ENCODE peak calls at places on chromosomes 3 and 15, in five cellular contexts. L, D, S, U and W are unnamed samples.

GRCh38 chr15:99732268-99732641 is 982 bp downstream of the LYSMD4 start:
- DNase-seq in L (no peak), D (no peak), S (no peak), U (peak), W (no peak)

GRCh38 chr3:56747150-56747549 is 54.6 kb downstream of the ARHGEF3 start:
- DNase-seq in L (no peak), D (no peak), S (no peak), U (no peak), W (no peak)

GRCh38 chr3:127172211-127172610 is 20.7 kb upstream of the PRR23E start:
- DNase-seq in L (no peak), D (no peak), S (no peak), U (no peak), W (peak)

GRCh38 chr15:70127288-70127746 is 29.6 kb upstream of the TLE3 start:
- DNase-seq in L (no peak), D (no peak), S (no peak), U (no peak), W (no peak)

GRCh38 chr15:51751687-51752683 is 588 bp downstream of the TMOD2 start:
- DNase-seq in L (no peak), D (peak), S (no peak), U (peak), W (no peak)

GRCh38 chr3:31268868-31269267 is 263.9 kb upstream of the STT3B start:
- DNase-seq in L (no peak), D (no peak), S (no peak), U (no peak), W (no peak)

GRCh38 chr15:66760968-66761722 is 59.1 kb downstream of the SMAD6 start:
- DNase-seq in L (peak), D (no peak), S (no peak), U (peak), W (no peak)

GRCh38 chr15:70099966-70100494 is 2.3 kb upstream of the TLE3 start:
- DNase-seq in L (no peak), D (no peak), S (no peak), U (no peak), W (no peak)

GRCh38 chr15:64892850-64893403 is 18.8 kb upstream of the ANKDD1A start:
- DNase-seq in L (no peak), D (no peak), S (no peak), U (no peak), W (no peak)

GRCh38 chr3:149339931-149340309 is 6.5 kb upstream of the TM4SF18 start:
- DNase-seq in L (peak), D (peak), S (peak), U (peak), W (peak)

GRCh38 chr3:69671082-69671952 is 67.9 kb upstream of the MITF start:
- DNase-seq in L (no peak), D (no peak), S (peak), U (peak), W (no peak)

GRCh38 chr15:90597477-90598052 is 67.8 kb downstream of the CRTC3 start:
- DNase-seq in L (no peak), D (no peak), S (no peak), U (no peak), W (no peak)

GRCh38 chr3:149231876-149232275 is 10.2 kb upstream of the CP start:
- DNase-seq in L (no peak), D (no peak), S (no peak), U (no peak), W (no peak)

GRCh38 chr3:121592856-121593702 is at the start of gene FBXO40:
- DNase-seq in L (no peak), D (peak), S (no peak), U (peak), W (no peak)

GRCh38 chr3:53225651-53226050 is 30.2 kb downstream of the TKT start:
- DNase-seq in L (no peak), D (no peak), S (no peak), U (no peak), W (no peak)

GRCh38 chr3:127720161-127720823 is 47.5 kb downstream of the ABTB1 start:
- DNase-seq in L (peak), D (no peak), S (peak), U (no peak), W (no peak)

GRCh38 chr3:5022187-5022965 is 43.1 kb downstream of the BHLHE40 start:
- DNase-seq in L (no peak), D (no peak), S (no peak), U (no peak), W (no peak)

GRCh38 chr3:24521306-24522154 is 26.9 kb upstream of the THRB start:
- DNase-seq in L (peak), D (peak), S (peak), U (peak), W (peak)

GRCh38 chr3:120498947-120499346 is 48.2 kb upstream of the FSTL1 start:
- DNase-seq in L (no peak), D (no peak), S (no peak), U (peak), W (no peak)

GRCh38 chr15:65902373-65902772 is 33.1 kb downstream of the RAB11A start:
- DNase-seq in L (no peak), D (no peak), S (peak), U (no peak), W (no peak)

GRCh38 chr3:14889943-14890342 is 57.4 kb upstream of the NR2C2 start:
- DNase-seq in L (no peak), D (no peak), S (no peak), U (no peak), W (no peak)

GRCh38 chr3:142649996-142650693 is 54.0 kb downstream of the PLS1 start:
- DNase-seq in L (no peak), D (no peak), S (no peak), U (no peak), W (no peak)

GRCh38 chr3:144350125-144350524 is 378.5 kb downstream of the DIPK2A start:
- DNase-seq in L (no peak), D (no peak), S (no peak), U (no peak), W (no peak)

GRCh38 chr3:87461036-87461435 is 184.7 kb upstream of the POU1F1 start:
- DNase-seq in L (no peak), D (no peak), S (no peak), U (no peak), W (no peak)

GRCh38 chr3:13087320-13087985 is 14.2 kb upstream of the IQSEC1 start:
- DNase-seq in L (no peak), D (no peak), S (no peak), U (no peak), W (no peak)

GRCh38 chr15:77421370-77421700 is 647 bp downstream of the HMG20A start:
- DNase-seq in L (no peak), D (no peak), S (no peak), U (no peak), W (no peak)

DNA sequence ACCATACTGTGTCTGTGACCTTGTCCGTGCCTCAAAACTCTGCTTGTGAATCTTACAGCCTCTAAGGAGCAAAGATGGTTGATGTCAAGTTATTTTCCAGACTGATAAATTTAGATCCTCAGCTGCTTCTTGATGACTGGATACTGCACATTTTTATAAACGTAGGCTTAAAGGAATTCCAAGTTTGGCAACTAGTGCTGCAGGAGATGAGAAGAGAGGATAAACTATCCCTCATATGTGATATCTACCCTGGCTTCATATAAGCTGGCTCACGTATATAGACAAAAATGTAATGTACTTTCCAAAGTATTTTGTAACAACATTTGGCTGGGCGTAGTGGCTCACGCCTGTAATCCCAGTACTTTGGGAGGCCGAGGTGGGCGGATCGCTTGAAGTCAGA is 89.6 kb downstream of the GMPS start:
- DNase-seq in L (no peak), D (no peak), S (no peak), U (peak), W (no peak)
- H3K27ac ChIP-seq in L (no peak), D (no peak), S (no peak), U (peak), W (no peak)

DNA sequence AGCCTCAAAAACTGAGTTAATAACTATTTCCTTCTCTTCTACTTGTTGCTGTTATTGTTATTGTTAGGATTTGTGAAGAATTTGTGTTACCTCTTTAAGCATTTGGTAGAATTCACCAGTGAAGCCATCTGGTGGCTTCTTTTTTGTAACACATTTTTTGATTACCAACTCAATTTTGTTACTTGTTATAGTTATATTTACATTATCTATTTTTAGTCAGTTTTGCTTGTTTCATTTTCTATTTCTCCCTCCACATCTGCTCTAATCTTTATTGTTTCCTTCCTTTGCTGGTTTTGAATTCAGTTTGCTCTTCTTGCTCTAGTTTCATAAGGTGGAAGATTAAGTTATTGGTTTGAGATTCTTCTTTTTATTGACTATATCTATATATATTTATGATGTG is 3.7 kb upstream of the SLC9C1 start:
- DNase-seq in L (no peak), D (no peak), S (no peak), U (no peak), W (no peak)
- H3K4me3 ChIP-seq in L (no peak), D (no peak), S (no peak), U (no peak), W (no peak)

GRCh38 chr3:39541442-39541841 is 74.0 kb downstream of the MOBP start:
- DNase-seq in L (no peak), D (no peak), S (no peak), U (no peak), W (no peak)

GRCh38 chr3:39542588-39542988 is 75.1 kb downstream of the MOBP start:
- DNase-seq in L (no peak), D (no peak), S (no peak), U (no peak), W (no peak)

GRCh38 chr3:39540162-39540921 is 72.9 kb downstream of the MOBP start:
- DNase-seq in L (no peak), D (no peak), S (no peak), U (no peak), W (no peak)

GRCh38 chr3:39541917-39542329 is 74.4 kb downstream of the MOBP start:
- DNase-seq in L (no peak), D (no peak), S (no peak), U (peak), W (no peak)
- TF ChIP-seq CTCF in L (no peak), D (peak), S (no peak), U (peak), W (no peak)

DNA sequence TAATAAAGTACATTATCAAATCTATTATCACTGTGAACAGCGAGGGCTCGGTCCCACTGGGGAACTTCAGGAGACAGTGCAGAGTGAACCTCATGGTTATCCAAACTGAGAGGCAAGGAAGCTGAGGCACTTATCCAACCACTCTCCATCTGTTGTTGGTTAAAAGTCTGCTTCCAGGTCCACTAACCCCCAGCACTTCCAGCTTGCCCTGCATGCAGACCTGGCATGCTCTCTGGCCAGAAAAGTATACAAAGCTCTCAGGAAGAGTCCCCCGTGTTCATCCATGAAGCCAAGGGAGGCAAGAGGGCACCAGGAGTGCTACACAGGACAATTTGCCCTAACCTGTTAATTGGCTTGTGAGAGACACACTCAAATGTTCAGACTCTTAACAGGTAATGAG is 36.0 kb downstream of the FBN1 start:
- DNase-seq in L (no peak), D (no peak), S (no peak), U (no peak), W (no peak)
- H3K27ac ChIP-seq in L (no peak), D (no peak), S (no peak), U (no peak), W (no peak)

DNA sequence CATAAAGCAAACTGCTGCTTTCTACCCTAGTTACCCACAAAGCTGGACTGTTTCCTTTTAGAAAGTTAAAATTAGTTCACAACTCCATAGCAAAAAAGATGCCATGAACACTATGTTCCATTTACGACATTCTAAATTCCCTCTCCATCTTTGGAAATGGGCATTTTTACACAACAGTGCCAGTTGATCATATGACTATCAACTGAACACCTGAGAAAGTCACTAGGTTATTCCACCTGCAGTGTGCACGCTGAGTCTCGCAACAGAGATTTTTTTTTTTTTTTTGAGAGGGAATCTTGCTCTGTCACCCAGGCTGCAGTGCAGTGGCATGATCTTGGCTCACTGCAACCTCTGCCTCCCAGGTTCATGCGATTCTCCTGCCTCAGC is 120.3 kb downstream of the SNRK start:
- DNase-seq in L (no peak), D (no peak), S (no peak), U (no peak), W (no peak)
- H3K4me3 ChIP-seq in L (no peak), D (no peak), S (no peak), U (no peak), W (no peak)

GRCh38 chr3:195188530-195188917 is 82.4 kb downstream of the XXYLT1 start:
- DNase-seq in L (no peak), D (no peak), S (no peak), U (peak), W (no peak)
- TF ChIP-seq CTCF in L (no peak), D (no peak), S (no peak), U (peak), W (no peak)

GRCh38 chr3:108088697-108089096 is 2.1 kb downstream of the CD47 start:
- DNase-seq in L (no peak), D (no peak), S (no peak), U (peak), W (no peak)

GRCh38 chr3:108089544-108089943 is 1.3 kb downstream of the CD47 start:
- DNase-seq in L (no peak), D (no peak), S (no peak), U (peak), W (no peak)

GRCh38 chr3:108088146-108088545 is 2.7 kb downstream of the CD47 start:
- DNase-seq in L (no peak), D (no peak), S (no peak), U (no peak), W (no peak)

GRCh38 chr3:108086653-108087052 is 4.2 kb downstream of the CD47 start:
- DNase-seq in L (no peak), D (no peak), S (no peak), U (no peak), W (no peak)

GRCh38 chr3:108085821-108086350 is 4.9 kb downstream of the CD47 start:
- DNase-seq in L (no peak), D (no peak), S (no peak), U (no peak), W (no peak)
- H3K27ac ChIP-seq in L (no peak), D (no peak), S (no peak), U (no peak), W (no peak)